ENCODE peak calls at places on chromosomes 1 and 21, in eight cellular contexts. One of them, this sample, is unnamed.

GRCh38 chr1:82565146-82565545 is 764.4 kb downstream of the ADGRL2 start:
- DNase-seq in mammary epithelial cell: peak
- DNase-seq in bronchial epithelial cell: peak
- DNase-seq in fibroblast of mammary gland: peak
- DNase-seq in progenitor cell of endocrine pancreas: no peak
- DNase-seq in endothelial cell: no peak
- DNase-seq in osteocyte: no peak
- DNase-seq in fibroblast of lung: peak
- DNase-seq in this sample: peak

GRCh38 chr1:204615881-204616280 is 69.7 kb downstream of the LRRN2 start:
- DNase-seq in mammary epithelial cell: no peak
- DNase-seq in bronchial epithelial cell: no peak
- DNase-seq in fibroblast of mammary gland: no peak
- DNase-seq in progenitor cell of endocrine pancreas: no peak
- DNase-seq in endothelial cell: no peak
- DNase-seq in osteocyte: no peak
- DNase-seq in fibroblast of lung: no peak
- DNase-seq in this sample: no peak

GRCh38 chr1:28259935-28260802 is 851 bp downstream of the SESN2 start:
- DNase-seq in mammary epithelial cell: peak
- DNase-seq in bronchial epithelial cell: peak
- DNase-seq in fibroblast of mammary gland: peak
- DNase-seq in progenitor cell of endocrine pancreas: peak
- DNase-seq in endothelial cell: peak
- DNase-seq in osteocyte: peak
- DNase-seq in fibroblast of lung: peak
- DNase-seq in this sample: peak

GRCh38 chr1:88855986-88856385 is 35.4 kb downstream of the GTF2B start:
- DNase-seq in mammary epithelial cell: peak
- DNase-seq in bronchial epithelial cell: peak
- DNase-seq in fibroblast of mammary gland: no peak
- DNase-seq in progenitor cell of endocrine pancreas: no peak
- DNase-seq in endothelial cell: no peak
- DNase-seq in osteocyte: no peak
- DNase-seq in fibroblast of lung: no peak
- DNase-seq in this sample: no peak

GRCh38 chr1:74437035-74437434 is 75.4 kb downstream of the LRRC53 start:
- DNase-seq in mammary epithelial cell: no peak
- DNase-seq in bronchial epithelial cell: no peak
- DNase-seq in fibroblast of mammary gland: no peak
- DNase-seq in progenitor cell of endocrine pancreas: no peak
- DNase-seq in endothelial cell: no peak
- DNase-seq in osteocyte: no peak
- DNase-seq in fibroblast of lung: no peak
- DNase-seq in this sample: no peak

GRCh38 chr1:12518956-12519707 is 98.9 kb downstream of the DHRS3 start:
- DNase-seq in mammary epithelial cell: no peak
- DNase-seq in bronchial epithelial cell: no peak
- DNase-seq in fibroblast of mammary gland: peak
- DNase-seq in progenitor cell of endocrine pancreas: no peak
- DNase-seq in endothelial cell: no peak
- DNase-seq in osteocyte: no peak
- DNase-seq in fibroblast of lung: peak
- DNase-seq in this sample: no peak

GRCh38 chr1:172239894-172240293 is 180.6 kb upstream of the C1orf105 start:
- DNase-seq in mammary epithelial cell: no peak
- DNase-seq in bronchial epithelial cell: no peak
- DNase-seq in fibroblast of mammary gland: no peak
- DNase-seq in progenitor cell of endocrine pancreas: no peak
- DNase-seq in endothelial cell: no peak
- DNase-seq in osteocyte: no peak
- DNase-seq in fibroblast of lung: no peak
- DNase-seq in this sample: no peak

GRCh38 chr21:45979141-45979631 is 2.4 kb upstream of the COL6A1 start:
- DNase-seq in mammary epithelial cell: no peak
- DNase-seq in bronchial epithelial cell: no peak
- DNase-seq in fibroblast of mammary gland: peak
- DNase-seq in progenitor cell of endocrine pancreas: no peak
- DNase-seq in endothelial cell: no peak
- DNase-seq in osteocyte: peak
- DNase-seq in fibroblast of lung: no peak
- DNase-seq in this sample: no peak

GRCh38 chr1:48026275-48026674 is 29.1 kb upstream of the TRABD2B start:
- DNase-seq in mammary epithelial cell: peak
- DNase-seq in bronchial epithelial cell: peak
- DNase-seq in fibroblast of mammary gland: peak
- DNase-seq in progenitor cell of endocrine pancreas: no peak
- DNase-seq in endothelial cell: no peak
- DNase-seq in osteocyte: no peak
- DNase-seq in fibroblast of lung: peak
- DNase-seq in this sample: no peak

GRCh38 chr1:178774263-178774662 is 49.2 kb downstream of the RALGPS2 start:
- DNase-seq in mammary epithelial cell: no peak
- DNase-seq in bronchial epithelial cell: peak
- DNase-seq in fibroblast of mammary gland: peak
- DNase-seq in progenitor cell of endocrine pancreas: no peak
- DNase-seq in endothelial cell: no peak
- DNase-seq in osteocyte: no peak
- DNase-seq in fibroblast of lung: peak
- DNase-seq in this sample: no peak

GRCh38 chr1:81954388-81955023 is 153.8 kb downstream of the ADGRL2 start:
- DNase-seq in mammary epithelial cell: no peak
- DNase-seq in bronchial epithelial cell: peak
- DNase-seq in fibroblast of mammary gland: no peak
- DNase-seq in progenitor cell of endocrine pancreas: no peak
- DNase-seq in endothelial cell: no peak
- DNase-seq in osteocyte: no peak
- DNase-seq in fibroblast of lung: no peak
- DNase-seq in this sample: no peak

GRCh38 chr1:22291926-22292788 is 149.3 kb upstream of the WNT4 start:
- DNase-seq in mammary epithelial cell: no peak
- DNase-seq in bronchial epithelial cell: no peak
- DNase-seq in fibroblast of mammary gland: no peak
- DNase-seq in progenitor cell of endocrine pancreas: no peak
- DNase-seq in endothelial cell: no peak
- DNase-seq in osteocyte: peak
- DNase-seq in fibroblast of lung: no peak
- DNase-seq in this sample: no peak

GRCh38 chr1:16719571-16720402 is 20.5 kb upstream of the RNU1-4 start:
- DNase-seq in mammary epithelial cell: no peak
- DNase-seq in bronchial epithelial cell: no peak
- DNase-seq in fibroblast of mammary gland: no peak
- DNase-seq in progenitor cell of endocrine pancreas: no peak
- DNase-seq in endothelial cell: peak
- DNase-seq in osteocyte: no peak
- DNase-seq in fibroblast of lung: no peak
- DNase-seq in this sample: no peak

GRCh38 chr1:234408757-234409156 is 35.5 kb downstream of the COA6 start:
- DNase-seq in mammary epithelial cell: no peak
- DNase-seq in bronchial epithelial cell: no peak
- DNase-seq in fibroblast of mammary gland: no peak
- DNase-seq in progenitor cell of endocrine pancreas: no peak
- DNase-seq in endothelial cell: no peak
- DNase-seq in osteocyte: no peak
- DNase-seq in fibroblast of lung: no peak
- DNase-seq in this sample: no peak

GRCh38 chr1:163141556-163141955 is 61.2 kb downstream of the RGS5 start:
- DNase-seq in mammary epithelial cell: no peak
- DNase-seq in bronchial epithelial cell: no peak
- DNase-seq in fibroblast of mammary gland: no peak
- DNase-seq in progenitor cell of endocrine pancreas: no peak
- DNase-seq in endothelial cell: no peak
- DNase-seq in osteocyte: no peak
- DNase-seq in fibroblast of lung: no peak
- DNase-seq in this sample: no peak

GRCh38 chr1:200038645-200038986 is 11.1 kb downstream of the NR5A2 start:
- DNase-seq in mammary epithelial cell: no peak
- DNase-seq in bronchial epithelial cell: no peak
- DNase-seq in fibroblast of mammary gland: no peak
- DNase-seq in progenitor cell of endocrine pancreas: peak
- DNase-seq in endothelial cell: peak
- DNase-seq in osteocyte: no peak
- DNase-seq in fibroblast of lung: no peak
- DNase-seq in this sample: no peak

GRCh38 chr1:184418955-184419733 is 32.3 kb downstream of the C1orf21 start:
- DNase-seq in mammary epithelial cell: peak
- DNase-seq in bronchial epithelial cell: peak
- DNase-seq in fibroblast of mammary gland: no peak
- DNase-seq in progenitor cell of endocrine pancreas: no peak
- DNase-seq in endothelial cell: no peak
- DNase-seq in osteocyte: no peak
- DNase-seq in fibroblast of lung: no peak
- DNase-seq in this sample: no peak

GRCh38 chr1:202105571-202106339 is 17.0 kb upstream of the GPR37L1 start:
- DNase-seq in mammary epithelial cell: peak
- DNase-seq in bronchial epithelial cell: peak
- DNase-seq in fibroblast of mammary gland: no peak
- DNase-seq in progenitor cell of endocrine pancreas: no peak
- DNase-seq in endothelial cell: no peak
- DNase-seq in osteocyte: no peak
- DNase-seq in fibroblast of lung: peak
- DNase-seq in this sample: no peak

GRCh38 chr1:18711561-18712253 is 81.1 kb downstream of the PAX7 start:
- DNase-seq in mammary epithelial cell: no peak
- DNase-seq in bronchial epithelial cell: no peak
- DNase-seq in fibroblast of mammary gland: no peak
- DNase-seq in progenitor cell of endocrine pancreas: no peak
- DNase-seq in endothelial cell: no peak
- DNase-seq in osteocyte: no peak
- DNase-seq in fibroblast of lung: no peak
- DNase-seq in this sample: no peak

GRCh38 chr1:18711003-18711402 is 80.4 kb downstream of the PAX7 start:
- DNase-seq in mammary epithelial cell: no peak
- DNase-seq in bronchial epithelial cell: no peak
- DNase-seq in fibroblast of mammary gland: no peak
- DNase-seq in progenitor cell of endocrine pancreas: no peak
- DNase-seq in endothelial cell: no peak
- DNase-seq in osteocyte: no peak
- DNase-seq in fibroblast of lung: no peak
- DNase-seq in this sample: no peak

GRCh38 chr1:18710002-18710401 is 79.4 kb downstream of the PAX7 start:
- DNase-seq in mammary epithelial cell: no peak
- DNase-seq in bronchial epithelial cell: no peak
- DNase-seq in fibroblast of mammary gland: no peak
- DNase-seq in progenitor cell of endocrine pancreas: no peak
- DNase-seq in endothelial cell: no peak
- DNase-seq in osteocyte: no peak
- DNase-seq in fibroblast of lung: no peak
- DNase-seq in this sample: no peak

GRCh38 chr1:18705811-18706210 is 75.2 kb downstream of the PAX7 start:
- DNase-seq in mammary epithelial cell: no peak
- DNase-seq in bronchial epithelial cell: no peak
- DNase-seq in fibroblast of mammary gland: no peak
- DNase-seq in progenitor cell of endocrine pancreas: no peak
- DNase-seq in endothelial cell: no peak
- DNase-seq in osteocyte: no peak
- DNase-seq in fibroblast of lung: no peak
- DNase-seq in this sample: no peak

DNA sequence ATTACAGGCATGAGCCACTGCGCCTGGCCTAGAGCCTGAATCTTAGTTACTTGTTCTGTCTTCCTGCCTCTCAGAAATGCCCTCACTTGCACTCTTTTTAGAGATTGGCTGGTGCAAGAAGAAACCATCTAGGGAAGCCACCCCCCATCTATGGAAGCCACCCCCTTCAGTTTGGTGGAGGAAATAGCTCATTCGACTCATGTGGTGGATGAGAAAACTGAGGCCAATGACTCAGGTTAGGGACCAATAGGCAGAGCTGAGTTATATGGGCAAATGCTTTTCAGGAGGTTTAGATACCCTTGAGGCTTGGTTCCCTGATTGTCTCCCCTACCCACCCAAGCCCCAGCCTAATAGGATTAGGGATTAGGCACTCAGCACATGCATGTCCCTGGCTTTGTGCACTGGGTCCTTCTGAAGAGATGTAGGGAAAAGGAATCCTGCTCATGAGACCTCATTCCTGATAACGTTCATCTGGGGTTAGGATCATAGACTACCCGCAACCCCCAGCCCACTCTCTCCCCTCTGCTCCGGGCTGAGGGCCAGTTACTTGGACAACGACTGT is 77.1 kb downstream of the PAX7 start:
- DNase-seq in mammary epithelial cell: no peak
- DNase-seq in bronchial epithelial cell: no peak
- DNase-seq in fibroblast of mammary gland: no peak
- DNase-seq in progenitor cell of endocrine pancreas: no peak
- DNase-seq in endothelial cell: no peak
- DNase-seq in osteocyte: no peak
- DNase-seq in fibroblast of lung: no peak
- DNase-seq in this sample: no peak
- TF ChIP-seq CTCF in mammary epithelial cell: no peak
- TF ChIP-seq CTCF in bronchial epithelial cell: no peak
- TF ChIP-seq CTCF in fibroblast of mammary gland: no peak
- TF ChIP-seq CTCF in progenitor cell of endocrine pancreas: no peak
- TF ChIP-seq CTCF in endothelial cell: no peak
- TF ChIP-seq CTCF in osteocyte: no peak
- TF ChIP-seq CTCF in fibroblast of lung: no peak
- TF ChIP-seq CTCF in this sample: no peak

GRCh38 chr1:39507230-39507928 is 15.9 kb downstream of the BMP8A start:
- DNase-seq in mammary epithelial cell: no peak
- DNase-seq in bronchial epithelial cell: no peak
- DNase-seq in fibroblast of mammary gland: no peak
- DNase-seq in progenitor cell of endocrine pancreas: no peak
- DNase-seq in endothelial cell: peak
- DNase-seq in osteocyte: no peak
- DNase-seq in fibroblast of lung: no peak
- DNase-seq in this sample: no peak
- TF ChIP-seq CTCF in mammary epithelial cell: no peak
- TF ChIP-seq CTCF in bronchial epithelial cell: no peak
- TF ChIP-seq CTCF in fibroblast of mammary gland: peak
- TF ChIP-seq CTCF in progenitor cell of endocrine pancreas: peak
- TF ChIP-seq CTCF in endothelial cell: no peak
- TF ChIP-seq CTCF in osteocyte: peak
- TF ChIP-seq CTCF in fibroblast of lung: peak
- TF ChIP-seq CTCF in this sample: peak

GRCh38 chr1:65020774-65021173 is 54.4 kb upstream of the JAK1 start:
- DNase-seq in mammary epithelial cell: no peak
- DNase-seq in bronchial epithelial cell: peak
- DNase-seq in fibroblast of mammary gland: peak
- DNase-seq in progenitor cell of endocrine pancreas: no peak
- DNase-seq in endothelial cell: no peak
- DNase-seq in osteocyte: no peak
- DNase-seq in fibroblast of lung: peak
- DNase-seq in this sample: no peak
- TF ChIP-seq CTCF in mammary epithelial cell: peak
- TF ChIP-seq CTCF in bronchial epithelial cell: peak
- TF ChIP-seq CTCF in fibroblast of mammary gland: peak
- TF ChIP-seq CTCF in progenitor cell of endocrine pancreas: peak
- TF ChIP-seq CTCF in endothelial cell: no peak
- TF ChIP-seq CTCF in osteocyte: peak
- TF ChIP-seq CTCF in fibroblast of lung: peak
- TF ChIP-seq CTCF in this sample: peak

DNA sequence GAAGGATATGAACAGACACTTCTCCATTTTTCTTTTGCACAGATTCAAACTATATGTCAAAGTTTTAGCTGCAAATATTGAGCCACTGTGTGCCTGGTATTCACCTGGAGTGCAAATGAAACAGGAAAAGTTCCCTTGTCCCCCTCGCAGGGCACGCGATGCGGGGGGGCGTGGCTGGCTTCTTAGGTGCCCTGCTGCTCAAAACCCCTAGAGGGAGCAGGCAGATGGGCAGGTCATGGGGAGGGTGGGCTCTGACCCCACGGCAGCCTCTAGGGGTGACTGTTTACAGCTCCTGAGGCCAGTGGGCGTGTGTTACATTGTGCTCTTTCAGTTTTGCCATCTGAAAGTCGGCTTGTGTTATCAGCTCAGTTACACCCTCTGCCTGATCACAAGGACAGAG is 931.2 kb upstream of the B3GALT2 start:
- DNase-seq in mammary epithelial cell: no peak
- DNase-seq in bronchial epithelial cell: no peak
- DNase-seq in fibroblast of mammary gland: no peak
- DNase-seq in progenitor cell of endocrine pancreas: no peak
- DNase-seq in endothelial cell: no peak
- DNase-seq in osteocyte: no peak
- DNase-seq in fibroblast of lung: no peak
- DNase-seq in this sample: no peak
- TF ChIP-seq CTCF in mammary epithelial cell: no peak
- TF ChIP-seq CTCF in bronchial epithelial cell: no peak
- TF ChIP-seq CTCF in fibroblast of mammary gland: no peak
- TF ChIP-seq CTCF in progenitor cell of endocrine pancreas: peak
- TF ChIP-seq CTCF in endothelial cell: peak
- TF ChIP-seq CTCF in osteocyte: no peak
- TF ChIP-seq CTCF in fibroblast of lung: no peak
- TF ChIP-seq CTCF in this sample: no peak